ENCODE peak calls at places on chromosomes 13 and 19, in four cellular contexts. D is activated CD8-positive, alpha-beta memory T cell treated with anti-CD3 and anti-CD28 coated beads for 1 hour; K is activated B cell treated with CpG ODN at 0.5 μM for 24 hours; O is Right ventricle myocardium superior. Z is an unnamed sample.

GRCh38 chr13:52879950-52880650 is 31.7 kb upstream of the PCDH8 start:
- DNase-seq in D (no peak), K (no peak), O (no peak), Z (no peak)

GRCh38 chr13:37074703-37075102 is 15.2 kb upstream of the SUPT20H start:
- DNase-seq in D (no peak), K (no peak), O (no peak), Z (no peak)

GRCh38 chr13:99973786-99974185 is 2.2 kb upstream of the ZIC5 start:
- DNase-seq in D (no peak), K (no peak), O (no peak), Z (no peak)

GRCh38 chr13:112714772-112715569 is 25.1 kb downstream of the ATP11A start:
- DNase-seq in D (no peak), K (no peak), O (no peak), Z (no peak)

GRCh38 chr13:23621316-23621645 is 51.1 kb downstream of the TNFRSF19 start:
- DNase-seq in D (no peak), K (no peak), O (no peak), Z (no peak)

GRCh38 chr19:10654610-10655456 is 687 bp downstream of the ILF3 start:
- DNase-seq in D (no peak), K (no peak), O (peak; percentile 55), Z (no peak)

GRCh38 chr19:35248310-35249145 is at the start of gene LSR:
- DNase-seq in D (peak; percentile 63), K (peak; percentile 69), O (no peak), Z (peak; percentile 74)

GRCh38 chr19:16262618-16263017 is 62.0 kb upstream of the KLF2 start:
- DNase-seq in D (no peak), K (no peak), O (no peak), Z (peak; percentile 15)

GRCh38 chr19:5935473-5936307 is 21.6 kb downstream of the CAPS start:
- DNase-seq in D (no peak), K (no peak), O (no peak), Z (no peak)

GRCh38 chr13:80022146-80022545 is 318.8 kb downstream of the SPRY2 start:
- DNase-seq in D (no peak), K (no peak), O (no peak), Z (no peak)

GRCh38 chr13:28100149-28101121 is at the start of gene FLT3:
- DNase-seq in D (no peak), K (peak; percentile 48), O (peak; percentile 53), Z (peak; percentile 23)

GRCh38 chr19:7888145-7888825 is at the start of gene LRRC8E:
- DNase-seq in D (no peak), K (no peak), O (no peak), Z (no peak)

GRCh38 chr13:33052446-33052845 is 36.2 kb downstream of the KL start:
- DNase-seq in D (no peak), K (no peak), O (no peak), Z (no peak)

GRCh38 chr13:41075034-41075433 is 13.7 kb downstream of the WBP4 start:
- DNase-seq in D (no peak), K (no peak), O (no peak), Z (peak; percentile 28)

GRCh38 chr13:52686381-52686780 is 33.7 kb downstream of the SUGT1 start:
- DNase-seq in D (no peak), K (no peak), O (no peak), Z (no peak)

GRCh38 chr13:77733674-77734073 is 36.2 kb downstream of the SLAIN1 start:
- DNase-seq in D (no peak), K (no peak), O (no peak), Z (no peak)

GRCh38 chr19:35266904-35267817 is 1.6 kb upstream of the USF2 start:
- DNase-seq in D (no peak), K (peak; percentile 57), O (peak; percentile 75), Z (peak; percentile 57)

GRCh38 chr19:34734601-34735103 is 609 bp downstream of the ZNF181 start:
- DNase-seq in D (no peak), K (no peak), O (no peak), Z (no peak)

GRCh38 chr19:45446944-45447343 is 20.9 kb upstream of the FOSB start:
- DNase-seq in D (no peak), K (no peak), O (no peak), Z (no peak)

Z was measured in memory B cell.